ENCODE peak calls at places on chromosome 4, in eight cellular contexts. One of them, this sample, is unnamed.

GRCh38 chr4:138821321-138821720 is 194.3 kb upstream of the NOCT start:
- DNase-seq in T-helper 1 cell: no peak
- DNase-seq in hippocampal formation: no peak
- DNase-seq in iris pigment epithelial cell: no peak
- DNase-seq in WTC11: no peak
- DNase-seq in EL: no peak
- DNase-seq in IMR-90: no peak
- DNase-seq in naive thymus-derived CD8-positive, alpha-beta T cell: no peak
- DNase-seq in this sample: no peak

GRCh38 chr4:131026771-131027170 is 1930.8 kb downstream of the C4orf33 start:
- DNase-seq in T-helper 1 cell: no peak
- DNase-seq in hippocampal formation: no peak
- DNase-seq in iris pigment epithelial cell: no peak
- DNase-seq in WTC11: no peak
- DNase-seq in EL: no peak
- DNase-seq in IMR-90: no peak
- DNase-seq in naive thymus-derived CD8-positive, alpha-beta T cell: no peak
- DNase-seq in this sample: no peak

GRCh38 chr4:52822583-52823477 is 39.3 kb upstream of the RASL11B start:
- DNase-seq in T-helper 1 cell: peak
- DNase-seq in hippocampal formation: no peak
- DNase-seq in iris pigment epithelial cell: peak
- DNase-seq in WTC11: no peak
- DNase-seq in EL: peak
- DNase-seq in IMR-90: peak
- DNase-seq in naive thymus-derived CD8-positive, alpha-beta T cell: no peak
- DNase-seq in this sample: no peak

GRCh38 chr4:31755751-31756150 is 1035.6 kb downstream of the PCDH7 start:
- DNase-seq in T-helper 1 cell: no peak
- DNase-seq in hippocampal formation: no peak
- DNase-seq in iris pigment epithelial cell: no peak
- DNase-seq in WTC11: no peak
- DNase-seq in EL: no peak
- DNase-seq in IMR-90: no peak
- DNase-seq in naive thymus-derived CD8-positive, alpha-beta T cell: no peak
- DNase-seq in this sample: no peak

GRCh38 chr4:183057255-183057654 is 41.8 kb upstream of the WWC2 start:
- DNase-seq in T-helper 1 cell: no peak
- DNase-seq in hippocampal formation: no peak
- DNase-seq in iris pigment epithelial cell: no peak
- DNase-seq in WTC11: no peak
- DNase-seq in EL: no peak
- DNase-seq in IMR-90: no peak
- DNase-seq in naive thymus-derived CD8-positive, alpha-beta T cell: no peak
- DNase-seq in this sample: no peak

GRCh38 chr4:54659213-54660144 is 1.7 kb downstream of the KIT start:
- DNase-seq in T-helper 1 cell: no peak
- DNase-seq in hippocampal formation: no peak
- DNase-seq in iris pigment epithelial cell: peak
- DNase-seq in WTC11: no peak
- DNase-seq in EL: peak
- DNase-seq in IMR-90: peak
- DNase-seq in naive thymus-derived CD8-positive, alpha-beta T cell: no peak
- DNase-seq in this sample: no peak

GRCh38 chr4:143558823-143559756 is 45.6 kb downstream of the SMARCA5 start:
- DNase-seq in T-helper 1 cell: peak
- DNase-seq in hippocampal formation: peak
- DNase-seq in iris pigment epithelial cell: peak
- DNase-seq in WTC11: peak
- DNase-seq in EL: peak
- DNase-seq in IMR-90: peak
- DNase-seq in naive thymus-derived CD8-positive, alpha-beta T cell: peak
- DNase-seq in this sample: peak

GRCh38 chr4:24137596-24137962 is 247.7 kb upstream of the PPARGC1A start:
- DNase-seq in T-helper 1 cell: no peak
- DNase-seq in hippocampal formation: no peak
- DNase-seq in iris pigment epithelial cell: no peak
- DNase-seq in WTC11: no peak
- DNase-seq in EL: no peak
- DNase-seq in IMR-90: no peak
- DNase-seq in naive thymus-derived CD8-positive, alpha-beta T cell: no peak
- DNase-seq in this sample: no peak

GRCh38 chr4:165398570-165398969 is 19.8 kb downstream of the CPE start:
- DNase-seq in T-helper 1 cell: no peak
- DNase-seq in hippocampal formation: no peak
- DNase-seq in iris pigment epithelial cell: peak
- DNase-seq in WTC11: no peak
- DNase-seq in EL: no peak
- DNase-seq in IMR-90: peak
- DNase-seq in naive thymus-derived CD8-positive, alpha-beta T cell: no peak
- DNase-seq in this sample: no peak

GRCh38 chr4:2165391-2165790 is 76.5 kb downstream of the HAUS3 start:
- DNase-seq in T-helper 1 cell: no peak
- DNase-seq in hippocampal formation: no peak
- DNase-seq in iris pigment epithelial cell: no peak
- DNase-seq in WTC11: no peak
- DNase-seq in EL: no peak
- DNase-seq in IMR-90: no peak
- DNase-seq in naive thymus-derived CD8-positive, alpha-beta T cell: no peak
- DNase-seq in this sample: no peak

GRCh38 chr4:161320377-161320776 is 843.4 kb downstream of the FSTL5 start:
- DNase-seq in T-helper 1 cell: no peak
- DNase-seq in hippocampal formation: no peak
- DNase-seq in iris pigment epithelial cell: peak
- DNase-seq in WTC11: peak
- DNase-seq in EL: no peak
- DNase-seq in IMR-90: no peak
- DNase-seq in naive thymus-derived CD8-positive, alpha-beta T cell: no peak
- DNase-seq in this sample: no peak